ENCODE peak calls at places on chromosomes 6 and 20, in nine cellular contexts. H, J, D, E, N, W, Q, C and P are unnamed samples.

GRCh38 chr6:21354805-21355238 is 238.7 kb upstream of the SOX4 start:
- DNase-seq in N (no peak), D (no peak), H (peak; percentile 78), E (no peak), J (no peak), Q (no peak), C (no peak), W (no peak), P (no peak)

GRCh38 chr6:155762649-155763048 is 307.0 kb upstream of the NOX3 start:
- DNase-seq in J (no peak), Q (no peak), W (no peak), N (no peak), D (no peak), H (no peak), C (no peak), E (no peak), P (no peak)

GRCh38 chr20:40668449-40669228 is 20.4 kb downstream of the MAFB start:
- DNase-seq in J (peak; percentile 55), W (no peak), H (peak; percentile 83), C (no peak), D (no peak), Q (no peak), N (no peak), E (no peak), P (no peak)

GRCh38 chr20:7113577-7114466 is 346.3 kb downstream of the BMP2 start:
- DNase-seq in E (no peak), Q (peak; percentile 12), H (peak; percentile 14), J (peak; percentile 40), N (peak; percentile 13), C (peak; percentile 1), W (no peak), D (no peak), P (no peak)

GRCh38 chr6:147063469-147064031 is 140.7 kb upstream of the STXBP5 start:
- DNase-seq in E (peak; percentile 59), C (no peak), J (peak; percentile 65), N (no peak), D (no peak), Q (no peak), H (peak; percentile 38), W (no peak), P (no peak)

GRCh38 chr6:106908386-106908840 is 66.1 kb downstream of the CD24 start:
- DNase-seq in Q (no peak), C (no peak), E (no peak), N (no peak), H (no peak), J (no peak), D (no peak), W (no peak), P (no peak)

GRCh38 chr20:60984666-60985065 is 267.4 kb upstream of the CDH4 start:
- DNase-seq in J (no peak), H (no peak), D (no peak), N (no peak), Q (no peak), W (no peak), E (no peak), C (no peak), P (no peak)

GRCh38 chr6:30900863-30901417 is 7.1 kb upstream of the GTF2H4 start:
- DNase-seq in E (no peak), J (no peak), W (no peak), N (no peak), Q (no peak), H (no peak), C (no peak), D (no peak), P (no peak)

GRCh38 chr20:38737887-38738286 is 10.4 kb upstream of the ACTR5 start:
- DNase-seq in D (no peak), W (no peak), E (no peak), H (no peak), C (no peak), N (no peak), Q (no peak), J (no peak), P (no peak)

GRCh38 chr20:5899444-5899843 is 50.9 kb downstream of the TRMT6 start:
- DNase-seq in E (no peak), N (no peak), H (no peak), J (no peak), D (no peak), C (no peak), W (no peak), Q (no peak), P (no peak)

GRCh38 chr20:33862709-33863403 is 51.7 kb downstream of the CHMP4B start:
- DNase-seq in C (no peak), N (peak; percentile 74), Q (peak; percentile 21), H (peak; percentile 21), D (peak; percentile 13), W (no peak), J (peak; percentile 62), E (no peak), P (peak; percentile 58)

GRCh38 chr6:101399627-101399955 is 6.1 kb downstream of the GRIK2 start:
- DNase-seq in Q (no peak), H (no peak), W (no peak), D (no peak), N (no peak), E (no peak), C (no peak), J (no peak), P (no peak)

GRCh38 chr6:79778794-79779193 is 147.7 kb downstream of the SH3BGRL2 start:
- DNase-seq in E (no peak), Q (no peak), N (no peak), W (no peak), J (no peak), D (no peak), H (no peak), C (no peak), P (no peak)

GRCh38 chr6:16602035-16602434 is 159.2 kb downstream of the ATXN1 start:
- DNase-seq in H (no peak), N (no peak), E (no peak), Q (no peak), C (no peak), W (no peak), D (no peak), J (no peak), P (peak; percentile 38)

GRCh38 chr6:111761783-111762312 is 111.4 kb downstream of the FYN start:
- DNase-seq in C (no peak), W (no peak), H (no peak), N (no peak), E (no peak), D (no peak), J (peak; percentile 55), Q (peak; percentile 27), P (no peak)